ENCODE peak calls at places on chromosomes 3 and 15, in seven cellular contexts. P is right atrium auricular region, D is Peyer's patch, O is cardiac muscle cell, L is heart left ventricle, S is hepatocyte, T is uterus. A is an unnamed sample.

GRCh38 chr3:49856181-49857005 is at the start of gene TRAIP:
- DNase-seq in P (peak; percentile 94), L (peak; percentile 94), S (peak; percentile 97), D (peak; percentile 96), T (peak; percentile 96), O (peak; percentile 98), A (peak; percentile 83)

GRCh38 chr15:34049096-34049495 is 10.1 kb upstream of the AVEN start:
- DNase-seq in S (peak; percentile 25), T (no peak), D (no peak), L (no peak), O (no peak), P (no peak), A (no peak)

GRCh38 chr3:117547956-117548550 is 838.5 kb downstream of the TUSC7 start:
- DNase-seq in S (no peak), D (no peak), T (no peak), O (no peak), L (no peak), P (no peak), A (no peak)

GRCh38 chr15:60128000-60128376 is 123.9 kb downstream of the FOXB1 start:
- DNase-seq in D (no peak), O (no peak), P (no peak), T (peak; percentile 21), L (no peak), S (no peak), A (no peak)

GRCh38 chr3:84573962-84574361 is 384.8 kb upstream of the CADM2 start:
- DNase-seq in P (no peak), D (no peak), S (no peak), O (no peak), T (no peak), L (no peak), A (no peak)

GRCh38 chr15:79593119-79593869 is 161.2 kb downstream of the MINAR1 start:
- DNase-seq in D (no peak), T (no peak), P (no peak), S (peak; percentile 18), L (no peak), O (peak; percentile 14), A (peak; percentile 13)

GRCh38 chr3:40930131-40930538 is 269.2 kb upstream of the CTNNB1 start:
- DNase-seq in T (no peak), S (peak; percentile 51), O (peak; percentile 57), P (no peak), D (no peak), L (no peak), A (peak; percentile 64)

GRCh38 chr15:64521201-64521600 is 60.8 kb downstream of the ZNF609 start:
- DNase-seq in D (no peak), P (no peak), O (no peak), L (no peak), T (no peak), S (no peak), A (no peak)

GRCh38 chr15:100680726-100681125 is 78.3 kb downstream of the ASB7 start:
- DNase-seq in S (no peak), O (no peak), T (no peak), P (no peak), L (no peak), D (no peak), A (no peak)

GRCh38 chr15:65033659-65034269 is 4.3 kb upstream of the MTFMT start:
- DNase-seq in T (no peak), O (no peak), D (no peak), S (peak; percentile 75), L (no peak), P (no peak), A (peak; percentile 63)

GRCh38 chr3:186362409-186362757 is 349 bp upstream of the DGKG start:
- DNase-seq in T (no peak), L (no peak), D (no peak), S (no peak), P (no peak), O (no peak), A (peak; percentile 36)

GRCh38 chr3:39272191-39272590 is 7.6 kb downstream of the CX3CR1 start:
- DNase-seq in S (no peak), T (no peak), D (no peak), L (no peak), O (no peak), P (no peak), A (no peak)

GRCh38 chr15:37520882-37521281 is 413.6 kb upstream of the TMCO5A start:
- DNase-seq in S (no peak), O (no peak), P (no peak), T (no peak), L (no peak), D (no peak), A (no peak)

GRCh38 chr3:8266679-8267267 is 234.8 kb upstream of the LMCD1 start:
- DNase-seq in P (no peak), S (no peak), T (no peak), O (no peak), L (no peak), D (no peak), A (no peak)

DNA sequence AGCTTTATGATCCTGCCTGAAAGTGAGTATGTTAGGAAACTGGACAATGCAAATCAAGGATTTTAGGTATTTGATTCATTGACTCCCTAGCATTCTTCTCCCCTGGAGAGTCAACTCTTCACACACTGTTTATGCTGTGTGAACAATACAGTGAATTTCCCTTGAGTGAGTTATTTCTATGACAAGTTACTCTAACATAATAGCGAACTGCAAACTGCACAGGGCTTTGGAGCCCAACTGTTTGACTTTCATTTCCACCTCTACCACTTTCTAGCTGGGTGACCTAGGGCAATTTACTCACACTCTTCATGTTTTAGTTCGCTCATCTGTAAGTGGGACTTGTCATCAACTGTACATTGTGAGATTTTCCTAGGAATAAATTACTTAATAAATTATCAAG is 96.0 kb upstream of the PHLDB2 start:
- DNase-seq in S (no peak), D (no peak), L (no peak), T (no peak), O (no peak), P (no peak), A (no peak)
- H3K4me1 ChIP-seq in S (peaks cover 23% of the 10 kb centered on the region), D (no peaks in the 10 kb centered on the region), L (peaks cover 24% of the 10 kb centered on the region), T (no peaks in the 10 kb centered on the region), O (peaks cover 3% of the 10 kb centered on the region), P (no peaks in the 10 kb centered on the region), A (peaks cover 43% of the 10 kb centered on the region)

GRCh38 chr15:88658070-88658965 is 19.5 kb downstream of the ISG20 start:
- DNase-seq in L (no peak), S (no peak), D (no peak), T (no peak), O (no peak), P (peak; percentile 51), A (no peak)
- H3K4me1 ChIP-seq in L (peaks cover 8% of the 10 kb centered on the region), S (no peaks in the 10 kb centered on the region), D (no peaks in the 10 kb centered on the region), T (no peaks in the 10 kb centered on the region), O (no peaks in the 10 kb centered on the region), P (no peaks in the 10 kb centered on the region), A (no peaks in the 10 kb centered on the region)

GRCh38 chr15:77457619-77458265 is 37.1 kb downstream of the HMG20A start:
- DNase-seq in S (no peak), T (no peak), L (no peak), P (no peak), D (no peak), O (no peak), A (no peak)
- H3K4me1 ChIP-seq in S (peaks cover 11% of the 10 kb centered on the region), T (peaks cover 5% of the 10 kb centered on the region), L (peaks cover 55% of the 10 kb centered on the region), P (no peaks in the 10 kb centered on the region), D (no peaks in the 10 kb centered on the region), O (peaks cover 29% of the 10 kb centered on the region), A (peaks cover 15% of the 10 kb centered on the region)

GRCh38 chr15:74383286-74383685 is 15.8 kb upstream of the CYP11A1 start:
- DNase-seq in P (no peak), O (no peak), T (no peak), L (no peak), S (no peak), D (peak; percentile 29), A (no peak)

GRCh38 chr15:74384566-74385441 is 17.4 kb upstream of the CYP11A1 start:
- DNase-seq in S (no peak), L (peak; percentile 41), P (no peak), T (no peak), O (no peak), D (peak; percentile 20), A (no peak)

GRCh38 chr15:74385442-74386132 is 18.1 kb upstream of the CYP11A1 start:
- DNase-seq in T (no peak), P (no peak), D (no peak), O (no peak), S (no peak), L (peak; percentile 50), A (no peak)

GRCh38 chr15:74382004-74382816 is 14.8 kb upstream of the CYP11A1 start:
- DNase-seq in P (peak; percentile 84), O (peak; percentile 92), T (peak; percentile 81), S (peak; percentile 92), L (peak; percentile 84), D (peak; percentile 88), A (peak; percentile 74)

DNA sequence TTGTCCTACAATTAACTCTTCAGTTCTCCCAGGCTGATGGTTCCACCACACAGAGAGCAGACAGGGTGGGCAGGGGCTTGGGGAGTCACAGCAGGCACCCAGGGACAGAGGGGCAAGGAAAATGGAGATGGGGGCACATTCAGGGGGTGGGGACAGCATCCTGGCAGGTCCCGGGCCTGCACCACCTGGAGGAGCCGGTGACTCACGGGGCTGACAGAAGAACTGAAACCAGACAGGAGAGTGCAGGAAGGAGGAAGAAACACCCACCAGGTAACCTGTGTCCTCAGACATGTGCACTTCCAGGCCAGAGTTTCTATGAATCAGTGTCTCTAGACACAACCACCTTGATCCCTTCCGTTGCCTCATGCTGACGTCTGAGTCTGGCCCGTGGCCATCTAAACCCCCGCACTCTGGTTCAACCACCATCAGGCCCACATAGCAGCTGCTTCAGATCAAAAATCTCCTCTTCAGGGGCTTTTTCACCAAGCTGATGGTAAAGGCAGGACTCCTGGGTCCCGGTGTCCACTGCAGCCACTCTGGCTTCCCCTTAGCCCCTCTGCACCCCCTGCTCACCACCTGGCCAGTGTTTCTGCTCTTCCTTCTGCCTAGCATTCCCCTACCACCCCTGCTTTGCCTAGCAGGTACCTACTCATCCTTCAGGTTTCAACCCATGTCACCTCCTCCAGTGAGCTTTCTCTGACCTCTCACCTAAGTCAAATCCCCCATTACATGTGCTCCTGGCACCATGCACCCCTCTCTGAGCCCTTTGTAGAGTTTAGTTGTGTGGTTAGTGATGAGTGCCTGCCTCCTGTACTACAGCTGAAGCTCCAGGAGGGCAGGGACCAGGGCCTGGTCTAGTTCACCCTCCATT is 16.5 kb upstream of the CYP11A1 start:
- DNase-seq in P (no peak), S (peak; percentile 50), L (no peak), D (peak; percentile 43), T (no peak), O (no peak), A (no peak)
- H3K4me1 ChIP-seq in P (no peaks in the 10 kb centered on the region), S (peaks cover 7% of the 10 kb centered on the region), L (peaks cover 27% of the 10 kb centered on the region), D (no peaks in the 10 kb centered on the region), T (no peaks in the 10 kb centered on the region), O (peaks cover 10% of the 10 kb centered on the region), A (peaks cover 80% of the 10 kb centered on the region)